ENCODE peak calls at places on chromosomes 4 and X, in four cellular contexts. T is OCI-LY7, L is astrocyte, D is choroid plexus epithelial cell. Q is an unnamed sample.

GRCh38 chrX:77698242-77698641 is 87.8 kb downstream of the ATRX start:
- DNase-seq in T (no peak), D (no peak), L (no peak), Q (no peak)

GRCh38 chrX:21838937-21839333 is 482 bp upstream of the MBTPS2 start:
- DNase-seq in D (peak), L (peak), T (peak), Q (no peak)

GRCh38 chrX:105837227-105837626 is 14.9 kb downstream of the NRK start:
- DNase-seq in T (no peak), D (peak), L (peak), Q (no peak)

GRCh38 chrX:73877687-73878086 is 314.7 kb downstream of the CHIC1 start:
- DNase-seq in L (no peak), D (peak), T (no peak), Q (no peak)

GRCh38 chrX:33840176-33840575 is 291.9 kb downstream of the FAM47A start:
- DNase-seq in D (no peak), L (no peak), T (no peak), Q (no peak)

GRCh38 chr4:57442834-57443291 is 332.7 kb upstream of the IGFBP7 start:
- DNase-seq in D (peak), L (peak), T (peak), Q (no peak)

GRCh38 chrX:7085879-7086278 is 61.6 kb upstream of the STS start:
- DNase-seq in L (no peak), D (no peak), T (no peak), Q (no peak)

GRCh38 chr4:3847211-3847940 is 81.2 kb downstream of the ADRA2C start:
- DNase-seq in L (no peak), T (no peak), D (no peak), Q (no peak)

GRCh38 chrX:135340827-135341226 is 31.5 kb downstream of the ETDC start:
- DNase-seq in D (no peak), L (peak), T (no peak), Q (peak)

GRCh38 chr4:55071951-55072350 is 53.4 kb downstream of the KDR start:
- DNase-seq in T (no peak), D (no peak), L (no peak), Q (no peak)

GRCh38 chr4:123250843-123251242 is 145.8 kb upstream of the SPRY1 start:
- DNase-seq in D (peak), L (peak), T (no peak), Q (peak)

GRCh38 chr4:101655847-101656246 is 134.7 kb upstream of the BANK1 start:
- DNase-seq in T (no peak), L (no peak), D (no peak), Q (no peak)

GRCh38 chr4:150583287-150584197 is 1.6 kb downstream of the MAB21L2 start:
- DNase-seq in D (peak), L (peak), T (no peak), Q (no peak)

GRCh38 chr4:94559351-94559806 is 107.6 kb downstream of the PDLIM5 start:
- DNase-seq in T (no peak), D (peak), L (peak), Q (no peak)

GRCh38 chr4:145061325-145061920 is 36.6 kb downstream of the ANAPC10 start:
- DNase-seq in D (peak), T (peak), L (peak), Q (no peak)

GRCh38 chr4:3257691-3258482 is 8.9 kb downstream of the MSANTD1 start:
- DNase-seq in T (no peak), D (peak), L (peak), Q (no peak)

GRCh38 chrX:10617964-10618342 is 2.4 kb downstream of the MID1 start:
- DNase-seq in D (no peak), T (no peak), L (peak), Q (no peak)

GRCh38 chrX:10619311-10620015 is 922 bp downstream of the MID1 start:
- DNase-seq in L (no peak), D (peak), T (no peak), Q (no peak)

GRCh38 chrX:10618911-10619310 is 1.5 kb downstream of the MID1 start:
- DNase-seq in D (no peak), L (no peak), T (no peak), Q (no peak)

GRCh38 chrX:10617186-10617963 is 3.0 kb downstream of the MID1 start:
- DNase-seq in D (no peak), T (no peak), L (no peak), Q (no peak)

GRCh38 chrX:10615931-10616780 is 4.2 kb downstream of the MID1 start:
- DNase-seq in T (peak), D (peak), L (peak), Q (peak)
- H3K4me3 ChIP-seq in T (no peak), D (peak), L (peak), Q (peak)

DNA sequence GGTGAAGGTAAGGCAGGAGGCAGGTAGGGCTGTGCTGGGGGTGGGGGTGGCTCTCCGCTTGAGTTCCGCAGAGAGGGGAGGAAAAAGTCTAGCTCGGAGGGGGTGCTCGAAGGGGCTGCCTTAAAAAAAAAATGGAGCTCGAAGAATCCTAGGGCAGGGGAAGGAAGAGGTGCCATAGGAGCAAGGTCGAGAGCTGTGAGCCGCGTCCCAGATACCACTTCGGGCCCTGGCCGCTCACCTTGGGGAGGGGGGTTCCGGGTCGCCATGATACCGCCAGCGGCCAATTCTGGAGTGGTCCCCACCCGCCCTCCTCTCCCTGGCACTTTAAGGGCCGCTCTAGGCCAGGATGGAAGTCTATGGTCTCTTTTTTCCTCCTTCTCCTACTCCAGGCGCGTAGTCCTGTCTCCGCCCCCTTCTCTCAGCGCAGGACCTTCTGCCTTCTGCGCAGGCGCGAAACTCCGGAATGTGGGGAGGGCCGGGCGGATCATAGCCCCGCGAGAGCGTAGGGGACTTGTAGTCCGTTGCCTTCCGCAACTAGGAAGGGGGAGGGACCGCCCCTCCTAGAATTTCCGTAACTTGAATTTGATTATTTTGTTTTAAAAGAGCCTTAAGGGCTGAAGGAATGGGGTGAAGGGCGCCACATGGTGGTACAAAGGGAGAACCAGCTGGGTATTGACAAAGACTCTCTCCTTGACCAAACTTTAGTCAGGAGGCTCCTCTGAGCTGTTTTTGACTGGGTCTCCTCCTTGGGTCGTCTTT is at the start of gene FUNDC1:
- DNase-seq in D (peak), L (peak), T (peak), Q (peak)
- TF ChIP-seq CTCF in D (peak), L (no peak), T (peak), Q (peak)

GRCh38 chrX:48801281-48802088 is at the start of gene HDAC6:
- DNase-seq in L (peak), D (peak), T (peak), Q (peak)

GRCh38 chrX:48806088-48806487 is 4.2 kb downstream of the HDAC6 start:
- DNase-seq in L (no peak), T (peak), D (peak), Q (no peak)

GRCh38 chrX:48802813-48803261 is 970 bp downstream of the HDAC6 start:
- DNase-seq in L (no peak), D (peak), T (no peak), Q (no peak)

GRCh38 chrX:48800574-48801280 is 1.1 kb upstream of the HDAC6 start:
- DNase-seq in T (peak), L (no peak), D (peak), Q (no peak)

DNA sequence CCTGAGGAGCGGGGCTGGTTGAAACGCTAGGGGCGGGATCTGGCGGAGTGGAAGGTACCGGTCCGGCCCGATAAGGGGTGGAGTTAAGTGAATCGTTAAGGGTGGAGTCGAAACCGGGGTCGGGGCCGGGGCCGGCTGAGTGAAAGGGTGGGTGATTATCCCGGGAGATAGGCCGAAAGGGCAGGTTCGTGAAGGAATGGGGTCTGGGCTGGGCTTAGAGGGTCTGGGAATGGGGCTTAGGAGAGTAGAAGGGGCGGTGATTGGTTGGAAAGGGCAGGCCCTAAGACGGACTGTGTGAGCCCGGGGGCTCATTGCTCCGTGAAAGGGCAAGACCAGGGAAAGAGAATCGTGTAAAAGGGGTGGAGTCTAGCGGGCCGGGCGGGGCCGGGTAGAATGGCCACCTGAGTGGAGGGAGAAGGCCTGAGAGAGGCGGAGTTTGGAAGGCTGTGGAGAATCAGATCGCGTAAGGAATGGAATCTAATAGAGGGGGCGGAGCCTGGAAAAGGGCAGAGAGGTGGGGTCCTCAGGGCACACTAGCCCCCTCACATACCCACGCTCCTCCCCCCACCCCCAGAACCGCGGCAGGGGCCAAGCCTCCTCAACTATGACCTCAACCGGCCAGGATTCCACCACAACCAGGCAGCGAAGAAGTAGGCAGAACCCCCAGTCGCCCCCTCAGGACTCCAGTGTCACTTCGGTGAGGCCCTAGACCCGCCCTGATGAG is 384 bp downstream of the HDAC6 start:
- DNase-seq in L (peak), T (peak), D (peak), Q (peak)
- H3K4me3 ChIP-seq in L (peak), T (peak), D (peak), Q (peak)

GRCh38 chrX:153722704-153723350 is 1.4 kb downstream of the BCAP31 start:
- DNase-seq in T (no peak), L (no peak), D (no peak), Q (no peak)

GRCh38 chrX:153724252-153725038 is at the start of the genes ABCD1 and BCAP31:
- DNase-seq in T (peak), L (peak), D (peak), Q (peak)

GRCh38 chrX:153725039-153725831 is 579 bp downstream of the ABCD1 start:
- DNase-seq in L (no peak), T (peak), D (no peak), Q (no peak)

GRCh38 chrX:153725832-153726285 is 1.2 kb downstream of the ABCD1 start:
- DNase-seq in L (no peak), D (no peak), T (no peak), Q (no peak)

GRCh38 chrX:153723351-153724251 is 586 bp downstream of the BCAP31 start:
- DNase-seq in D (peak), L (no peak), T (peak), Q (no peak)
- TF ChIP-seq CTCF in D (peak), L (no peak), T (peak), Q (peak)

DNA sequence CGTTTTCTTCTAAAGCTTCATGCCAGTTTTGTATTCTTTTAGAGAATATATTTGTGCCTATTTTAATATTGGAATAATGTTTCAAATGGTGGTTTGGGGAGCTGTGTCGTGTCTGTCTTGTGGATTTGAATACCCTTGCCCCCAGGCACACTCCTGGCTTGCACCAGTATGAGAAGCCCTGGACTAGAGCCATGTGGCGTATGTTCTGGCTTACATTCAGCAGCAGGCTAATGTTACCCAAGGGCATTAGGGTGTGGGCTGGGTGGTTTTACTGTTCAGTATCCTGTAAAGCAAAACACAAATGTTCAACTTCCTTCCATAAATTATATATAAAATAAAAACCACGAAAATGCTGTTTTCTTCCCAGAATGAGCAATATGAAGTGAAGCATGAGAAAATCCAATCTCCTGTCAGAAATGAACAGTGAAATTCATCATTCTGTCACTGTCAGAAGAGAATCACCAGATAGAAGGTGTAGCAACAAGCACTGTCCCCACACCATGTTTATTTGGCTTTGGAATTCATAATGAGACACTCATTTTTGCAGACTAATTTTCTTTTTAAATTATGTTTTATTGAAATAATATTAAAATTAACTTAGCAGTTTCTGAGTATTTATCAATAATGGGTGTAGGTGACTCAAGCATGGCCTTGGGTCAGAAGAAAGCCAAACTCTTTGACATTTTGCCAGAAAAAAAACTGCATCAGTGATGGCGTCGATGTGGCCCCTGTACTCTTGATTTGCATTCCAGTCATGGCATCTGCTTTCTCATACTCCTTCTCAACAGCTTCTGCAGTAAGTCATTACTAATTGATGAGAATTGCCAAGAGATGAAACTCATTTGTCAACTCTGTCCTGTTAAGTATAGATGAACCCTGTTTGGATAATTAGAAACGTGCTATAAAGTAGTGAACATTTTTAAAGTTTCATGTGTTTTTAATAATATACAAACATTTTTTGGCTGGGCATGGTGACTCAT is 43.8 kb downstream of the WWC2 start:
- DNase-seq in T (no peak), D (peak), L (peak), Q (peak)
- H3K4me3 ChIP-seq in T (no peak), D (no peak), L (no peak), Q (no peak)

Q was measured in BJ.